ENCODE peak calls at places on chromosome X, in ten cellular contexts. W is tibial nerve; V is suprapubic skin; D is effector memory CD4-positive, alpha-beta T cell; U is heart left ventricle; L is astrocyte; I is CD8-positive, alpha-beta memory T cell; H is SK-N-SH; X is lower lobe of right lung; N is GM23248. P is an unnamed sample.

GRCh38 chrX:13774696-13775095 is 40.1 kb downstream of the OFD1 start:
- DNase-seq in W (no peak), V (no peak), D (no peak), U (no peak), L (no peak), I (no peak), H (no peak), X (no peak), N (no peak), P (no peak)

GRCh38 chrX:15468036-15468435 is 25.1 kb downstream of the PIR start:
- DNase-seq in W (peak; percentile 58), V (no peak), D (no peak), U (no peak), L (peak; percentile 27), I (no peak), H (peak; percentile 43), X (no peak), N (peak; percentile 78), P (no peak)

GRCh38 chrX:126770179-126770578 is 49.4 kb upstream of the PRR32 start:
- DNase-seq in W (peak; percentile 5), V (no peak), D (no peak), U (no peak), L (no peak), I (no peak), H (peak; percentile 22), X (no peak), N (peak; percentile 0), P (no peak)

GRCh38 chrX:13090261-13091110 is 46.1 kb upstream of the FAM9C start:
- DNase-seq in W (peak; percentile 18), V (no peak), D (no peak), U (no peak), L (no peak), I (peak; percentile 53), H (no peak), X (no peak), N (no peak), P (no peak)

GRCh38 chrX:24292358-24292757 is 21.5 kb downstream of the SUPT20HL2 start:
- DNase-seq in W (no peak), V (no peak), D (no peak), U (no peak), L (no peak), I (no peak), H (no peak), X (no peak), N (no peak), P (no peak)

GRCh38 chrX:118536687-118537461 is 41.3 kb downstream of the DOCK11 start:
- DNase-seq in W (no peak), V (no peak), D (peak; percentile 23), U (no peak), L (peak; percentile 31), I (peak; percentile 49), H (peak; percentile 18), X (no peak), N (peak; percentile 31), P (no peak)

GRCh38 chrX:56764975-56765791 is 36.1 kb downstream of the NBDY start:
- DNase-seq in W (no peak), V (no peak), D (no peak), U (no peak), L (no peak), I (peak; percentile 65), H (no peak), X (no peak), N (no peak), P (no peak)

GRCh38 chrX:73922856-73923429 is 359.9 kb downstream of the CHIC1 start:
- DNase-seq in W (no peak), V (no peak), D (no peak), U (no peak), L (peak; percentile 26), I (no peak), H (no peak), X (no peak), N (peak; percentile 65), P (no peak)

GRCh38 chrX:151722241-151722846 is 6.5 kb downstream of the FATE1 start:
- DNase-seq in W (no peak), V (peak; percentile 48), D (no peak), U (peak; percentile 68), L (no peak), I (no peak), H (peak; percentile 58), X (no peak), N (peak; percentile 69), P (peak; percentile 40)

GRCh38 chrX:15202458-15203177 is 67.3 kb downstream of the ASB9 start:
- DNase-seq in W (no peak), V (no peak), D (no peak), U (no peak), L (peak; percentile 85), I (no peak), H (no peak), X (no peak), N (peak; percentile 68), P (no peak)

GRCh38 chrX:24034485-24034884 is 7.5 kb upstream of the KLHL15 start:
- DNase-seq in W (no peak), V (no peak), D (no peak), U (no peak), L (no peak), I (no peak), H (no peak), X (no peak), N (no peak), P (no peak)

DNA sequence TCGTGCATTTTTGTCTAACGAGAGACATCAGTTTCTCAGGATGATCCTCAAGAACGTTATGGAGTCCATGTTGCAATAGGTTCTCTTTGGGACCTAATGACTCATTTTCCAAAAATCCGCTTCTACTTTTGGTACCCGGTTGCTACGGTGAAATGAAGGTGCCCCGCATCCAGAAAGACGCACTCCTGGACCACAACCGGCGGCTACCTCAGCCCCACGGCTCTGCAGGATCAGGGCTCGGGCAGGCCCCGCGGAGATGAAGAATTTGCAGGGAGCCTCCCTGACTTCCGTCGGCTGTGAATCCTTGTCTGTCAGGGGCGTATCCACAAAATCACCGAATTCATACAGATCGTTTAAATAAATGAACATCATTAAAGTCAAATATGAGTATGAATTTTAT is 15.6 kb downstream of the GTPBP6 start:
- DNase-seq in W (no peak), V (no peak), D (no peak), U (peak; percentile 15), L (no peak), I (no peak), H (no peak), X (peak; percentile 24), N (peak; percentile 16), P (no peak)
- H3K36me3 ChIP-seq in W (peaks cover 3% of the 10 kb centered on the region), V (peaks cover 78% of the 10 kb centered on the region), D (peaks cover 18% of the 10 kb centered on the region), U (peaks cover 49% of the 10 kb centered on the region), L (peaks cover 13% of the 10 kb centered on the region), I (peaks cover 8% of the 10 kb centered on the region), H (peaks cover 18% of the 10 kb centered on the region), X (peaks cover 81% of the 10 kb centered on the region), N (peaks cover 24% of the 10 kb centered on the region), P (peaks cover 33% of the 10 kb centered on the region)

GRCh38 chrX:69552512-69552911 is 48.4 kb downstream of the NALF2 start:
- DNase-seq in W (no peak), V (no peak), D (no peak), U (no peak), L (no peak), I (no peak), H (no peak), X (no peak), N (no peak), P (no peak)

GRCh38 chrX:69546978-69547377 is 42.9 kb downstream of the NALF2 start:
- DNase-seq in W (no peak), V (no peak), D (no peak), U (no peak), L (no peak), I (no peak), H (no peak), X (no peak), N (no peak), P (no peak)

GRCh38 chrX:69555396-69556023 is 51.4 kb downstream of the NALF2 start:
- DNase-seq in W (no peak), V (no peak), D (no peak), U (no peak), L (no peak), I (no peak), H (no peak), X (no peak), N (no peak), P (peak; percentile 22)

GRCh38 chrX:69556094-69557011 is 52.2 kb downstream of the NALF2 start:
- DNase-seq in W (no peak), V (no peak), D (no peak), U (no peak), L (no peak), I (no peak), H (no peak), X (no peak), N (no peak), P (no peak)

DNA sequence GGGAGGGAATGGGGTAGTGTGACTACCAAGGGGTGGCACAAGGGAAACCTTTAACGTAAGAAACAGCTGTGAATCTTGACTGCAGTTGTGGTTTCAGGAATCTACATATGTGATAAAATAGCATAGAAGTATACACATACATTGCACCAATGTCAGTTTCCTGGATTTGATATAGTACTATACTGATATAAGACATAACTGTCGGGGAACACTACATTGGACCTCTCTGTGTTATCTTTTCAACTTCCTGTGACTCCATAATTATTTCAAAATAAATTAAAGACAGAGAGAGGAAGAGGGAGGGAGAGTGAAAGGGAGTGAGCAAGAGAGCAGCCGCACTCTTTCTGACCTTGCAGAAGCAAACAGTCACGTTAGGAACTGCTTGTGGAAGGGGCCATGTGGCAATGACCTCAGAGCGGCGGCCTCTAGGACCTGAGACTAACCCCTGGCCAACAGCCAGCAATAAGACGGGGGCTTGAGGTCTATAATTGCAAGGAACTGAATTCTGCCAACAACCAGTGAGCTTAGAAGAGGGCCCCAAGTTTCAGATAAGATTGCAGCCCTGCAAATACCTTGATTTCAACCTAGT is 47.4 kb downstream of the NALF2 start:
- DNase-seq in W (no peak), V (no peak), D (no peak), U (no peak), L (no peak), I (no peak), H (no peak), X (no peak), N (no peak), P (no peak)
- H3K4me1 ChIP-seq in W (no peaks in the 10 kb centered on the region), V (no peaks in the 10 kb centered on the region), D (no peaks in the 10 kb centered on the region), U (no peaks in the 10 kb centered on the region), L (no peaks in the 10 kb centered on the region), I (no peaks in the 10 kb centered on the region), H (no peaks in the 10 kb centered on the region), X (no peaks in the 10 kb centered on the region), N (no peaks in the 10 kb centered on the region), P (no peaks in the 10 kb centered on the region)

DNA sequence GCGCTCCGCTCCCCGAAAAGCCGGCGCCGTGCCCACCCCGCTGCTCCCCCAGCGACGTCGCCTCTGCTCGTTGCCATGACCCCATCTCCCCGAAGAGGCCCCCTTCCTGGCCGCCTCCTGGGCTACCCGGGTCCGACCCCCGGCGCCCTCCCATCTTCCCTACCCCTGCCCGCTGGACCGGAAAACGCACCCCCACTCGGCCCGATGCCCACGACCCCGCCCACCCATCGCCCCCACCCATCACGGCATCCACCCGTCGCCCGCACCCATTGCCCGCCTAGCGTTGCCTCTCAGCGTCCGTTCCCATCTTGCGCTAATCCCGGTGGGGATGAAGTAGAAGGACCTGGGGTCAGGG is 421 bp downstream of the GDI1 start:
- DNase-seq in W (no peak), V (no peak), D (no peak), U (no peak), L (no peak), I (no peak), H (peak; percentile 73), X (no peak), N (no peak), P (no peak)
- H3K36me3 ChIP-seq in W (no peaks in the 10 kb centered on the region), V (peaks cover 54% of the 10 kb centered on the region), D (peaks cover 9% of the 10 kb centered on the region), U (peaks cover 50% of the 10 kb centered on the region), L (peaks cover 4% of the 10 kb centered on the region), I (no peaks in the 10 kb centered on the region), H (no peaks in the 10 kb centered on the region), X (peaks cover 60% of the 10 kb centered on the region), N (no peaks in the 10 kb centered on the region), P (peaks cover 66% of the 10 kb centered on the region)

GRCh38 chrX:150570512-150570911 is 2.1 kb downstream of the MTM1 start:
- DNase-seq in W (no peak), V (no peak), D (no peak), U (no peak), L (no peak), I (no peak), H (no peak), X (no peak), N (no peak), P (no peak)
- H3K4me1 ChIP-seq in W (no peaks in the 10 kb centered on the region), V (peaks cover 43% of the 10 kb centered on the region), D (peaks cover 25% of the 10 kb centered on the region), U (no peaks in the 10 kb centered on the region), L (peaks cover 8% of the 10 kb centered on the region), I (peaks cover 59% of the 10 kb centered on the region), H (no peaks in the 10 kb centered on the region), X (peaks cover 54% of the 10 kb centered on the region), N (peaks cover 5% of the 10 kb centered on the region), P (peaks cover 4% of the 10 kb centered on the region)

P was measured in heart right ventricle.